ENCODE peak calls at places on chromosomes 6 and 20, in eight cellular contexts. One of them, this sample, is unnamed.

GRCh38 chr6:12113190-12113578 is 101.1 kb downstream of the HIVEP1 start:
- DNase-seq in breast epithelium: no peak
- DNase-seq in AG04450: peak; percentile 16
- DNase-seq in right atrium auricular region: no peak
- DNase-seq in uterus: no peak
- DNase-seq in GM23338: no peak
- DNase-seq in lung: no peak
- DNase-seq in DND-41: no peak
- DNase-seq in this sample: no peak

GRCh38 chr6:134177236-134177635 is 124.8 kb upstream of the SLC2A12 start:
- DNase-seq in DND-41: no peak
- DNase-seq in breast epithelium: no peak
- DNase-seq in AG04450: no peak
- DNase-seq in GM23338: no peak
- DNase-seq in right atrium auricular region: no peak
- DNase-seq in uterus: no peak
- DNase-seq in lung: no peak
- DNase-seq in this sample: no peak

GRCh38 chr6:21752054-21752811 is 158.7 kb downstream of the SOX4 start:
- DNase-seq in DND-41: no peak
- DNase-seq in lung: no peak
- DNase-seq in breast epithelium: no peak
- DNase-seq in right atrium auricular region: no peak
- DNase-seq in AG04450: no peak
- DNase-seq in GM23338: no peak
- DNase-seq in uterus: no peak
- DNase-seq in this sample: no peak

GRCh38 chr6:7390218-7390878 is 740 bp downstream of the RIOK1 start:
- DNase-seq in lung: no peak
- DNase-seq in AG04450: peak; percentile 50
- DNase-seq in DND-41: peak; percentile 60
- DNase-seq in breast epithelium: no peak
- DNase-seq in uterus: no peak
- DNase-seq in right atrium auricular region: no peak
- DNase-seq in GM23338: no peak
- DNase-seq in this sample: no peak

GRCh38 chr20:61942526-61942925 is 123.2 kb downstream of the TAF4 start:
- DNase-seq in uterus: no peak
- DNase-seq in breast epithelium: peak; percentile 14
- DNase-seq in GM23338: no peak
- DNase-seq in DND-41: no peak
- DNase-seq in lung: no peak
- DNase-seq in AG04450: no peak
- DNase-seq in right atrium auricular region: no peak
- DNase-seq in this sample: no peak

GRCh38 chr6:73134588-73134987 is 90.7 kb downstream of the KHDC1L start:
- DNase-seq in uterus: no peak
- DNase-seq in AG04450: no peak
- DNase-seq in GM23338: peak; percentile 92
- DNase-seq in right atrium auricular region: no peak
- DNase-seq in lung: no peak
- DNase-seq in DND-41: peak; percentile 36
- DNase-seq in breast epithelium: no peak
- DNase-seq in this sample: peak; percentile 40

GRCh38 chr20:57072184-57072583 is 194.3 kb downstream of the BMP7 start:
- DNase-seq in AG04450: no peak
- DNase-seq in DND-41: no peak
- DNase-seq in right atrium auricular region: no peak
- DNase-seq in GM23338: no peak
- DNase-seq in uterus: no peak
- DNase-seq in breast epithelium: no peak
- DNase-seq in lung: no peak
- DNase-seq in this sample: no peak

GRCh38 chr6:162343902-162344226 is 383.7 kb downstream of the PRKN start:
- DNase-seq in GM23338: no peak
- DNase-seq in DND-41: no peak
- DNase-seq in right atrium auricular region: no peak
- DNase-seq in AG04450: no peak
- DNase-seq in uterus: no peak
- DNase-seq in breast epithelium: no peak
- DNase-seq in lung: no peak
- DNase-seq in this sample: no peak

GRCh38 chr20:38338849-38339520 is 7.3 kb upstream of the LBP start:
- DNase-seq in lung: no peak
- DNase-seq in breast epithelium: no peak
- DNase-seq in uterus: no peak
- DNase-seq in GM23338: peak; percentile 87
- DNase-seq in right atrium auricular region: no peak
- DNase-seq in DND-41: no peak
- DNase-seq in AG04450: no peak
- DNase-seq in this sample: no peak

GRCh38 chr6:12751694-12752304 is 35.2 kb downstream of the PHACTR1 start:
- DNase-seq in DND-41: peak; percentile 69
- DNase-seq in right atrium auricular region: no peak
- DNase-seq in lung: peak; percentile 34
- DNase-seq in GM23338: peak; percentile 90
- DNase-seq in breast epithelium: peak; percentile 62
- DNase-seq in AG04450: no peak
- DNase-seq in uterus: no peak
- DNase-seq in this sample: peak; percentile 38

GRCh38 chr6:85417336-85417735 is 32.5 kb upstream of the NT5E start:
- DNase-seq in DND-41: no peak
- DNase-seq in right atrium auricular region: no peak
- DNase-seq in lung: no peak
- DNase-seq in breast epithelium: no peak
- DNase-seq in uterus: no peak
- DNase-seq in GM23338: no peak
- DNase-seq in AG04450: no peak
- DNase-seq in this sample: no peak

GRCh38 chr6:11865926-11866325 is 87.3 kb upstream of the ADTRP start:
- DNase-seq in uterus: no peak
- DNase-seq in right atrium auricular region: no peak
- DNase-seq in lung: no peak
- DNase-seq in breast epithelium: no peak
- DNase-seq in GM23338: no peak
- DNase-seq in DND-41: no peak
- DNase-seq in AG04450: no peak
- DNase-seq in this sample: no peak

GRCh38 chr6:37103169-37104039 is 66.5 kb upstream of the PIM1 start:
- DNase-seq in lung: peak; percentile 77
- DNase-seq in GM23338: peak; percentile 79
- DNase-seq in breast epithelium: no peak
- DNase-seq in DND-41: peak; percentile 43
- DNase-seq in uterus: peak; percentile 46
- DNase-seq in right atrium auricular region: peak; percentile 68
- DNase-seq in AG04450: no peak
- DNase-seq in this sample: peak; percentile 87

GRCh38 chr20:2385026-2385425 is 4.3 kb downstream of the TGM6 start:
- DNase-seq in AG04450: no peak
- DNase-seq in GM23338: no peak
- DNase-seq in DND-41: no peak
- DNase-seq in uterus: no peak
- DNase-seq in breast epithelium: no peak
- DNase-seq in lung: no peak
- DNase-seq in right atrium auricular region: no peak
- DNase-seq in this sample: no peak

GRCh38 chr6:105319331-105319730 is 83.6 kb downstream of the PREP start:
- DNase-seq in right atrium auricular region: no peak
- DNase-seq in uterus: no peak
- DNase-seq in GM23338: no peak
- DNase-seq in lung: no peak
- DNase-seq in DND-41: no peak
- DNase-seq in AG04450: no peak
- DNase-seq in breast epithelium: no peak
- DNase-seq in this sample: no peak

GRCh38 chr20:62816879-62817873 is at the start of gene COL9A3:
- DNase-seq in right atrium auricular region: no peak
- DNase-seq in AG04450: no peak
- DNase-seq in GM23338: peak; percentile 69
- DNase-seq in uterus: no peak
- DNase-seq in DND-41: no peak
- DNase-seq in lung: no peak
- DNase-seq in breast epithelium: no peak
- DNase-seq in this sample: peak; percentile 61

GRCh38 chr6:9620687-9621086 is 794.2 kb downstream of the TFAP2A start:
- DNase-seq in lung: no peak
- DNase-seq in GM23338: no peak
- DNase-seq in AG04450: no peak
- DNase-seq in DND-41: no peak
- DNase-seq in uterus: no peak
- DNase-seq in right atrium auricular region: no peak
- DNase-seq in breast epithelium: no peak
- DNase-seq in this sample: no peak

GRCh38 chr20:46434597-46434996 is 28.2 kb upstream of the ELMO2 start:
- DNase-seq in GM23338: no peak
- DNase-seq in DND-41: no peak
- DNase-seq in breast epithelium: no peak
- DNase-seq in uterus: no peak
- DNase-seq in lung: no peak
- DNase-seq in AG04450: no peak
- DNase-seq in right atrium auricular region: no peak
- DNase-seq in this sample: no peak

GRCh38 chr6:95768539-95768938 is 191.2 kb downstream of the MANEA start:
- DNase-seq in breast epithelium: no peak
- DNase-seq in AG04450: no peak
- DNase-seq in DND-41: no peak
- DNase-seq in GM23338: peak; percentile 77
- DNase-seq in lung: no peak
- DNase-seq in uterus: no peak
- DNase-seq in right atrium auricular region: no peak
- DNase-seq in this sample: no peak

GRCh38 chr6:12458558-12458957 is 168.4 kb downstream of the EDN1 start:
- DNase-seq in DND-41: no peak
- DNase-seq in GM23338: no peak
- DNase-seq in uterus: no peak
- DNase-seq in breast epithelium: no peak
- DNase-seq in lung: no peak
- DNase-seq in AG04450: no peak
- DNase-seq in right atrium auricular region: no peak
- DNase-seq in this sample: no peak

GRCh38 chr6:30682181-30683117 is 4.0 kb downstream of the PPP1R18 start:
- DNase-seq in DND-41: peak; percentile 96
- DNase-seq in lung: peak; percentile 85
- DNase-seq in breast epithelium: no peak
- DNase-seq in right atrium auricular region: peak; percentile 87
- DNase-seq in AG04450: no peak
- DNase-seq in GM23338: peak; percentile 50
- DNase-seq in uterus: peak; percentile 94
- DNase-seq in this sample: peak; percentile 56

GRCh38 chr6:156827382-156827781 is 50.2 kb downstream of the ARID1B start:
- DNase-seq in breast epithelium: no peak
- DNase-seq in DND-41: no peak
- DNase-seq in GM23338: no peak
- DNase-seq in uterus: peak; percentile 41
- DNase-seq in AG04450: no peak
- DNase-seq in lung: no peak
- DNase-seq in right atrium auricular region: no peak
- DNase-seq in this sample: no peak
- H3K27ac ChIP-seq in breast epithelium: peak overlapping the region; percentile 63
- H3K27ac ChIP-seq in DND-41: no peak overlapping the region
- H3K27ac ChIP-seq in GM23338: no peak overlapping the region
- H3K27ac ChIP-seq in uterus: peak overlapping the region; percentile 73
- H3K27ac ChIP-seq in AG04450: peak overlapping the region; percentile 62
- H3K27ac ChIP-seq in lung: peak overlapping the region; percentile 74
- H3K27ac ChIP-seq in right atrium auricular region: peak overlapping the region; percentile 67
- H3K27ac ChIP-seq in this sample: peak overlapping the region; percentile 13

DNA sequence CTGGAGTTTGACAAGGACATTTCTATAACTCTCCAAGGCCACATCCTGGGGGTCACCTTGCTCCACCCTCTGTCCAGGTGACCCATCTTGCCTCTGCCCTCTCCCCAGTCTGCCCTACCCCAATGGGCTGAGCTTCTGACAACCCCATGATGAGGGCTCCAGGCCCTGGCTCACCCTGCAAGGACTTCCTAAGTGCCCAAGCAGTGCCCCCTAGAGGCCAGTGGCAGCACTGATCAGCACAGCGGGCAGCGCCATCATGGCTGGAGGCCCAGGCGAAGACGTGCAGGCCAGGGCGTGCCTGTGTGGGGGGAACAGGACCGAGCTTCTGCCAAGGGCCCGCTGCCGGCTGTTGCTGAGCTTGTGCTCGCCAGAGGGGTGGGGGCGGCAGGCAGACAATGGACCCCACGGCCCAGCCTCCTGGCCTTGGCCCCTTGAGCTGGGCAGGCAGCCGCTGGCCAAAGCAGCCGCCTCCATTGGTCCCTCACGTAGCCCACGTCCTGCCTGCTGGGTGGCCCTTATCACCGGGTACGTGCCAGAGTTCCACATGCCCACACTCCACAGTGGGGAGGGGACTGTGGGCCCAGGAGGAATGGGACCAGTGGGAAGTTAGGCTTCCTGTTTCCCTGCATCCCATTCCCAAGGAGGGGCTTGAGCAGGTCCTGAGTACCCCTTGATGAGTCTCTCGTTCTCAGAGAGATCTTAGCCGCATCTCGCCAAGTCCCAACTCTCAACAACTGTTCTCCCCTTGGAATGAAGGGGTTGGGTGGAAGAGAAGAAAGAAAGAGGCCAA is 64.3 kb downstream of the MRPL14 start:
- DNase-seq in DND-41: peak; percentile 49
- DNase-seq in GM23338: peak; percentile 89
- DNase-seq in breast epithelium: no peak
- DNase-seq in uterus: no peak
- DNase-seq in AG04450: no peak
- DNase-seq in lung: no peak
- DNase-seq in right atrium auricular region: no peak
- DNase-seq in this sample: no peak
- TF ChIP-seq CTCF in DND-41: peak; percentile 73
- TF ChIP-seq CTCF in GM23338: peak; percentile 82
- TF ChIP-seq CTCF in breast epithelium: no peak
- TF ChIP-seq CTCF in uterus: no peak
- TF ChIP-seq CTCF in AG04450: peak; percentile 45
- TF ChIP-seq CTCF in lung: no peak
- TF ChIP-seq CTCF in right atrium auricular region: peak; percentile 29
- TF ChIP-seq CTCF in this sample: no peak

DNA sequence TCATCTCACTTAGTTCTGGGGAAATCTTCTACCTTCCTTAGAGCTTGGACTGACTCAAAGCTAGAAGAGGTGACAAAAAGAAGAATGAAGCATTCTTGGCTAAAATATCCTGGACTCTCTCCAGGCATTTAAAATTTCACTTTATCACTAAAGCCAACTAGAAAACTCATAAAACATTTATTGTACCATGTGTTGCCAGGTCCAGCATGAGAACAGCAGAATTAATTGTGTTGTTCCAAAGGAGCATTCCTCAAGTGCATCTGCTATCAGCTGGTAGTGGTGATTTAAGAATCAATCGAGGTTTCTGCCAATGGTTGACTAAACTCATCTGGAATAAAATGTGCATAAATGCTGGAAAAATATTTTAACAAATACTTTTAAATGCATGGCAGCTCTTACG is 147.3 kb upstream of the SSTR4 start:
- DNase-seq in GM23338: no peak
- DNase-seq in uterus: no peak
- DNase-seq in DND-41: no peak
- DNase-seq in lung: no peak
- DNase-seq in right atrium auricular region: no peak
- DNase-seq in breast epithelium: no peak
- DNase-seq in AG04450: no peak
- DNase-seq in this sample: no peak
- H3K27ac ChIP-seq in GM23338: no peak overlapping the region
- H3K27ac ChIP-seq in uterus: no peak overlapping the region
- H3K27ac ChIP-seq in DND-41: no peak overlapping the region
- H3K27ac ChIP-seq in lung: no peak overlapping the region
- H3K27ac ChIP-seq in right atrium auricular region: no peak overlapping the region
- H3K27ac ChIP-seq in breast epithelium: no peak overlapping the region
- H3K27ac ChIP-seq in AG04450: no peak overlapping the region
- H3K27ac ChIP-seq in this sample: no peak overlapping the region

GRCh38 chr6:83285917-83286316 is 92.8 kb downstream of the RWDD2A start:
- DNase-seq in lung: no peak
- DNase-seq in AG04450: no peak
- DNase-seq in breast epithelium: no peak
- DNase-seq in uterus: no peak
- DNase-seq in DND-41: no peak
- DNase-seq in GM23338: no peak
- DNase-seq in right atrium auricular region: no peak
- DNase-seq in this sample: no peak
- TF ChIP-seq CTCF in lung: no peak
- TF ChIP-seq CTCF in AG04450: no peak
- TF ChIP-seq CTCF in breast epithelium: no peak
- TF ChIP-seq CTCF in uterus: no peak
- TF ChIP-seq CTCF in DND-41: no peak
- TF ChIP-seq CTCF in GM23338: no peak
- TF ChIP-seq CTCF in right atrium auricular region: no peak
- TF ChIP-seq CTCF in this sample: no peak